ENCODE peak calls at places on chromosomes 5 and 9, in six cellular contexts. D is stomach, O is body of pancreas, T is HCT116, R is colonic mucosa, M is endodermal cell. G is an unnamed sample.
A peak's percentile ranks its signal among the peaks of the same experiment; 100 is the strongest.

GRCh38 chr5:176660860-176661641 is 13.8 kb downstream of the TSPAN17 start:
- DNase-seq in D (peak; percentile 76), O (peak; percentile 70), T (peak; percentile 49), R (peak; percentile 71), M (peak; percentile 95), G (peak; percentile 71)

GRCh38 chr5:16502866-16503265 is 37.3 kb upstream of the ZNF622 start:
- DNase-seq in D (no peak), O (peak; percentile 51), T (no peak), R (no peak), M (no peak), G (no peak)

GRCh38 chr9:110123364-110124095 is 84.4 kb downstream of the C9orf152 start:
- DNase-seq in D (no peak), O (no peak), T (no peak), R (no peak), M (no peak), G (no peak)

GRCh38 chr5:112703866-112704820 is 33.5 kb upstream of the APC start:
- DNase-seq in D (no peak), O (peak; percentile 19), T (no peak), R (no peak), M (no peak), G (no peak)

GRCh38 chr5:109907189-109907588 is 217.5 kb downstream of the MAN2A1 start:
- DNase-seq in D (no peak), O (no peak), T (no peak), R (no peak), M (no peak), G (no peak)

GRCh38 chr9:91786132-91786896 is 163.7 kb downstream of the ROR2 start:
- DNase-seq in D (no peak), O (no peak), T (no peak), R (no peak), M (peak; percentile 41), G (no peak)

GRCh38 chr5:112532654-112533314 is 113.7 kb upstream of the EPB41L4A start:
- DNase-seq in D (no peak), O (no peak), T (no peak), R (no peak), M (no peak), G (no peak)

GRCh38 chr5:75640395-75640794 is 29.1 kb downstream of the ANKDD1B start:
- DNase-seq in D (no peak), O (no peak), T (peak; percentile 4), R (no peak), M (no peak), G (no peak)

GRCh38 chr5:37248387-37248969 is 698 bp downstream of the CPLANE1 start:
- DNase-seq in D (no peak), O (no peak), T (no peak), R (no peak), M (peak; percentile 51), G (no peak)

GRCh38 chr5:14628346-14628745 is 36.2 kb upstream of the OTULIN start:
- DNase-seq in D (no peak), O (no peak), T (no peak), R (peak; percentile 38), M (peak; percentile 86), G (no peak)

GRCh38 chr5:38867071-38867790 is 21.4 kb downstream of the OSMR start:
- DNase-seq in D (no peak), O (no peak), T (no peak), R (no peak), M (no peak), G (no peak)

GRCh38 chr5:153777681-153778080 is 261.0 kb downstream of the FAM114A2 start:
- DNase-seq in D (no peak), O (no peak), T (no peak), R (no peak), M (no peak), G (no peak)

GRCh38 chr9:95099321-95100070 is 218.0 kb downstream of the FANCC start:
- DNase-seq in D (no peak), O (no peak), T (no peak), R (no peak), M (no peak), G (no peak)

GRCh38 chr9:132472599-132472998 is 62.6 kb downstream of the CFAP77 start:
- DNase-seq in D (no peak), O (no peak), T (no peak), R (no peak), M (no peak), G (no peak)

GRCh38 chr5:127098246-127098645 is 24.9 kb upstream of the C5orf63 start:
- DNase-seq in D (no peak), O (no peak), T (no peak), R (no peak), M (no peak), G (no peak)

GRCh38 chr5:5293029-5293428 is 129.4 kb upstream of the ICE1 start:
- DNase-seq in D (no peak), O (no peak), T (no peak), R (no peak), M (peak; percentile 76), G (no peak)

GRCh38 chr5:132662925-132663770 is 5.2 kb downstream of the IL13 start:
- DNase-seq in D (peak; percentile 24), O (no peak), T (no peak), R (no peak), M (peak; percentile 69), G (no peak)

GRCh38 chr5:176389114-176389768 is 690 bp downstream of the HIGD2A start:
- DNase-seq in D (no peak), O (no peak), T (no peak), R (no peak), M (no peak), G (no peak)

GRCh38 chr5:89950234-89950633 is 459.3 kb downstream of the CETN3 start:
- DNase-seq in D (no peak), O (no peak), T (no peak), R (no peak), M (no peak), G (no peak)

GRCh38 chr9:86944974-86945867 is 2.1 kb downstream of the GAS1 start:
- DNase-seq in D (no peak), O (peak; percentile 46), T (no peak), R (no peak), M (peak; percentile 77), G (peak; percentile 21)

GRCh38 chr9:4980046-4980727 is 4.9 kb upstream of the JAK2 start:
- DNase-seq in D (no peak), O (no peak), T (no peak), R (no peak), M (no peak), G (no peak)

GRCh38 chr9:38394419-38394818 is 1.9 kb downstream of the ALDH1B1 start:
- DNase-seq in D (no peak), O (no peak), T (no peak), R (peak; percentile 74), M (no peak), G (no peak)

GRCh38 chr9:135796784-135797462 is 94.9 kb downstream of the KCNT1 start:
- DNase-seq in D (no peak), O (no peak), T (no peak), R (no peak), M (no peak), G (no peak)

GRCh38 chr5:38466444-38467189 is 89.8 kb downstream of the LIFR start:
- DNase-seq in D (peak; percentile 34), O (peak; percentile 35), T (no peak), R (peak; percentile 61), M (no peak), G (peak; percentile 74)

DNA sequence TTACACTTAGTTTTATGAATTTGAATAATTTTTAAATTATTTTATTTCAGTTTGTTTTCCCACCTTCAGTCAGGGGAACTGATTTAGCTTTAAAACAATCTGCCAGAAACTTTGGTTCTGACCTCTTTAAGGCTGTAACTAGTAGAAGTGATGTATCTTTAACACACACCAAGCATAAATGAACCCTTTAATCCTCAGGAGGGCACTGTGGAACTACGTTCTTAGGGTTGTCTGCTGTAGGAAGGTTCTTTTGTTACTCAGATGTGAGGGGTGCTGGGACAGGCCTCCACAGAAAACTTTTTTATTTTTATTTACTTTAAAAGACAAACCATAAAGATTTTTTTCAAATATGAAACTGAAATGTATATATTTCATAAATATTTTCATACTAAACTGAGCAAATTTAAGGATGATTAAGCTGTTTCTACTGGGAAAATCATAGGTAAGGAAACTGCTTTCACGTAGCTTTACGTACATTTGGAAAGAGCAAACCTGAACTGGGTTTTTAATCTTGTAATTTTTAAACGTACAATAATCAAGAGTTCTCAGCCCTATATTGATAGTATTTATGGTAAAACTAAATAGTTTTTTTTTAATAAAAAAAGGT is 5.3 kb downstream of the KLF4 start:
- DNase-seq in D (no peak), O (peak; percentile 64), T (peak; percentile 64), R (peak; percentile 64), M (peak; percentile 57), G (peak; percentile 61)
- TF ChIP-seq CTCF in D (peak; percentile 51), O (no peak), T (peak; percentile 59), R (peak; percentile 34), M (peak; percentile 83), G (peak; percentile 34)

GRCh38 chr5:149682532-149683076 is 47.5 kb upstream of the PPARGC1B start:
- DNase-seq in D (no peak), O (no peak), T (no peak), R (peak; percentile 7), M (no peak), G (no peak)
- H3K27me3 ChIP-seq in D (no peaks in the 10 kb centered on the region), O (no peaks in the 10 kb centered on the region), T (peaks cover 22% of the 10 kb centered on the region), R (no peaks in the 10 kb centered on the region), M (peaks cover 21% of the 10 kb centered on the region), G (no peaks in the 10 kb centered on the region)

GRCh38 chr5:78362220-78362619 is 1.8 kb downstream of the SCAMP1 start:
- DNase-seq in D (no peak), O (no peak), T (no peak), R (no peak), M (no peak), G (no peak)

GRCh38 chr5:78359831-78360673 is at the start of gene SCAMP1:
- DNase-seq in D (peak; percentile 94), O (peak; percentile 91), T (peak; percentile 87), R (peak; percentile 95), M (peak; percentile 97), G (peak; percentile 95)

GRCh38 chr5:78364005-78364404 is 3.6 kb downstream of the SCAMP1 start:
- DNase-seq in D (no peak), O (no peak), T (no peak), R (no peak), M (no peak), G (no peak)

GRCh38 chr5:78360674-78361225 is 333 bp downstream of the SCAMP1 start:
- DNase-seq in D (peak; percentile 68), O (peak; percentile 71), T (no peak), R (peak; percentile 74), M (peak; percentile 77), G (peak; percentile 68)

DNA sequence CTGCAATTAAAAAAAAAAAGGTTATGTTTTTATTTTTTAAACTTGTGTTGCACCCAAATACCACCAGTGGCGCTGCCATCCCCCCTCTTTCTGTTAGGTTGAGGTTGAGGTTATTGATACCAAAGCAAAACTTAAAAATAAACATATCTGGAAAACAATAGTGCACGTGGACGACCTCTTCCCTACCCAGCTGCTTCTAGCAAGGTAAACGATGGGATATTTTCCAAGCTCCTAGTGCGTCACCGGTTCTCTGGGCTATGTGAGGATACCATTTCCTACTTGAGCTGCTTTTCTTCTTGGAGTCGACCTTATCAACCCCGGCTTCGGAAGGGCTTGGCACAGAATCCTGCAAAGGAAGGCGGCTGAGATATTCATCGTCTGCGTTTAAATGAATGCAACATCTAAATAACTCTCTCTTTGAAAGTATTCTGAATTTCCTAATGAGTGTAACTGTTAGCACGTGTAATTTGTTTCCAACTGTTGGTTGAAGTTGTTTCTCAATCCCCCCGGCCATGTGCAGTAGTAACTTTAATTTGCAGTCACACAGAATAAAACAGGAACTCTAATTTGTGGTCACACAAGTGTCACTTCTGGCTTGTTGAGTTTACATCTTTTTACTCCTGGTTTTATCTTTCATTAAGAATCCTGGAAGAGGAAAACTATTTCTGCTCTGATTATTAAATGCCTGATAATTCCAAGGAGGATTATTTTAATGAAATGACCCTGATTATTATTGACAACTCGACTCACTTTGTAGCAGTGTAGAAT is 993 bp downstream of the SCAMP1 start:
- DNase-seq in D (peak; percentile 79), O (peak; percentile 86), T (no peak), R (peak; percentile 61), M (peak; percentile 71), G (peak; percentile 64)
- TF ChIP-seq CTCF in D (no peak), O (no peak), T (no peak), R (peak; percentile 18), M (peak; percentile 54), G (peak; percentile 17)

GRCh38 chr9:672833-673232 is 168.7 kb upstream of the DMRT1 start:
- DNase-seq in D (no peak), O (no peak), T (no peak), R (no peak), M (no peak), G (no peak)
- H3K27me3 ChIP-seq in D (no peaks in the 10 kb centered on the region), O (no peaks in the 10 kb centered on the region), T (no peaks in the 10 kb centered on the region), R (no peaks in the 10 kb centered on the region), M (no peaks in the 10 kb centered on the region), G (no peaks in the 10 kb centered on the region)

G was measured in adrenal gland.